ENCODE peak calls at places on chromosomes 5 and 9, in six cellular contexts. O is A549, K is SK-N-SH, U is K562, J is IMR-90, F is GM12878. V is an unnamed sample.

GRCh38 chr5:126108505-126108904 is 314.7 kb upstream of the GRAMD2B start:
- DNase-seq in O (no peak), K (no peak), U (no peak), J (no peak), F (no peak), V (no peak)

GRCh38 chr9:98364042-98364441 is 108.6 kb upstream of the TBC1D2 start:
- DNase-seq in O (no peak), K (no peak), U (no peak), J (no peak), F (no peak), V (no peak)

GRCh38 chr5:93874080-93874479 is 132.7 kb upstream of the POU5F2 start:
- DNase-seq in O (no peak), K (no peak), U (no peak), J (peak), F (no peak), V (no peak)

GRCh38 chr5:144698454-144698853 is 527.8 kb downstream of the KCTD16 start:
- DNase-seq in O (no peak), K (no peak), U (no peak), J (peak), F (no peak), V (no peak)

GRCh38 chr9:90659626-90660364 is 17.2 kb upstream of the DIRAS2 start:
- DNase-seq in O (no peak), K (no peak), U (no peak), J (peak), F (no peak), V (no peak)

GRCh38 chr9:125099816-125100215 is 43.5 kb downstream of the SCAI start:
- DNase-seq in O (no peak), K (no peak), U (no peak), J (no peak), F (no peak), V (no peak)

GRCh38 chr5:33091571-33092363 is 349.0 kb upstream of the TARS1 start:
- DNase-seq in O (no peak), K (no peak), U (no peak), J (peak), F (no peak), V (no peak)

GRCh38 chr9:124794902-124795491 is 18.1 kb downstream of the OLFML2A start:
- DNase-seq in O (no peak), K (no peak), U (peak), J (no peak), F (no peak), V (peak)

GRCh38 chr5:89277791-89278190 is 394.8 kb upstream of the MEF2C start:
- DNase-seq in O (no peak), K (no peak), U (no peak), J (peak), F (no peak), V (no peak)

GRCh38 chr5:43420241-43420640 is 8.1 kb upstream of the CCL28 start:
- DNase-seq in O (no peak), K (no peak), U (no peak), J (no peak), F (no peak), V (peak)

GRCh38 chr9:69190866-69191672 is 17.0 kb downstream of the TJP2 start:
- DNase-seq in O (no peak), K (no peak), U (no peak), J (no peak), F (no peak), V (no peak)

GRCh38 chr9:38441347-38442085 is 17.3 kb upstream of the IGFBPL1 start:
- DNase-seq in O (no peak), K (no peak), U (no peak), J (no peak), F (no peak), V (no peak)

GRCh38 chr9:38443597-38443996 is 19.3 kb upstream of the IGFBPL1 start:
- DNase-seq in O (no peak), K (no peak), U (no peak), J (no peak), F (no peak), V (no peak)

GRCh38 chr9:38445154-38446043 is 21.1 kb upstream of the IGFBPL1 start:
- DNase-seq in O (no peak), K (no peak), U (no peak), J (no peak), F (no peak), V (no peak)

GRCh38 chr9:38442473-38443096 is 18.3 kb upstream of the IGFBPL1 start:
- DNase-seq in O (no peak), K (no peak), U (no peak), J (no peak), F (no peak), V (no peak)

GRCh38 chr9:38443181-38443580 is 18.9 kb upstream of the IGFBPL1 start:
- DNase-seq in O (peak), K (no peak), U (no peak), J (peak), F (no peak), V (peak)
- TF ChIP-seq SMC3 in O (no peak), K (no peak), U (no peak), J (no peak), F (no peak), V (no peak)

GRCh38 chr5:168768172-168768571 is 189.0 kb upstream of the PANK3 start:
- DNase-seq in O (no peak), K (no peak), U (no peak), J (no peak), F (no peak), V (no peak)

GRCh38 chr5:168771698-168772097 is 192.5 kb upstream of the PANK3 start:
- DNase-seq in O (no peak), K (no peak), U (no peak), J (no peak), F (no peak), V (no peak)

GRCh38 chr5:168770996-168771395 is 191.8 kb upstream of the PANK3 start:
- DNase-seq in O (no peak), K (no peak), U (no peak), J (no peak), F (no peak), V (no peak)

GRCh38 chr5:168772466-168772961 is 193.3 kb upstream of the PANK3 start:
- DNase-seq in O (no peak), K (peak), U (no peak), J (no peak), F (no peak), V (no peak)

GRCh38 chr5:168770036-168770498 is 190.9 kb upstream of the PANK3 start:
- DNase-seq in O (no peak), K (peak), U (no peak), J (no peak), F (no peak), V (no peak)
- TF ChIP-seq SMC3 in O (no peak), K (no peak), U (no peak), J (no peak), F (no peak), V (no peak)

GRCh38 chr5:184461-184860 is 6.8 kb upstream of the LRRC14B start:
- DNase-seq in O (no peak), K (no peak), U (no peak), J (no peak), F (no peak), V (no peak)
- TF ChIP-seq SMC3 in O (no peak), K (no peak), U (no peak), J (no peak), F (no peak), V (no peak)

DNA sequence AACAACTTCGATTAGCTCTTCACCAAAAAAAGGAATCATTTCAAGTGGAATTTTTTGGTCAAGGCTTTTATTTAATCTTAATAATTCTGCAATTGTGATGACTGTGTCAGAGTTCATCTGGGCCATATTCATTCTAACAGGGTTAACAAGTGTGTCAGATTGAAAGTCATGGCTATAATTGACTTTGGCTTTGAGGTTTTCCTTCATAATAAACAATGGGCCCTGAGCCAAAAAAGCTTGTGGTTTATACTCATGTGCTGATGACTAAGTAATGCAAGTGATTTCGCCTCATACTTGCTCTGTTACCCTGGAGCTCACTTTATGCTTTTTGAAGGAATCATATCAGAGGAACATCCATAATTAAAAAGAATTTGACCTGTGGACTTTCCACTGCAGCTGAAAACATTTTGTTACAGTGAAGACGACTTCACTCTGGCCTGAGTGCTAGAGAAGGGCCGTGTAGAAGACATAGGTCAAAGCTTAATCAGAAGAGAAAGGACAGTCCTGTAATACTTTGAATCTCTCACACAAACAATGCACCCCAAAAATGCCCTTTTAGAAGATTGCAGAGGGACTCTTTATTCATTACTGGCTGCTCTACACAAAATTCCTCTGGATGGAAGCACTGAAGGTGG is 101.7 kb downstream of the GDNF start:
- DNase-seq in O (no peak), K (no peak), U (no peak), J (peak), F (peak), V (peak)
- TF ChIP-seq SMC3 in O (no peak), K (no peak), U (no peak), J (no peak), F (no peak), V (no peak)

GRCh38 chr5:123490974-123491373 is 21.0 kb upstream of the CSNK1G3 start:
- DNase-seq in O (no peak), K (no peak), U (no peak), J (no peak), F (no peak), V (no peak)

GRCh38 chr5:123483446-123484077 is 28.4 kb upstream of the CSNK1G3 start:
- DNase-seq in O (no peak), K (no peak), U (no peak), J (no peak), F (no peak), V (no peak)

GRCh38 chr5:123485275-123485674 is 26.7 kb upstream of the CSNK1G3 start:
- DNase-seq in O (no peak), K (no peak), U (no peak), J (no peak), F (no peak), V (no peak)

GRCh38 chr5:123482258-123482657 is 29.7 kb upstream of the CSNK1G3 start:
- DNase-seq in O (no peak), K (no peak), U (no peak), J (peak), F (no peak), V (no peak)

DNA sequence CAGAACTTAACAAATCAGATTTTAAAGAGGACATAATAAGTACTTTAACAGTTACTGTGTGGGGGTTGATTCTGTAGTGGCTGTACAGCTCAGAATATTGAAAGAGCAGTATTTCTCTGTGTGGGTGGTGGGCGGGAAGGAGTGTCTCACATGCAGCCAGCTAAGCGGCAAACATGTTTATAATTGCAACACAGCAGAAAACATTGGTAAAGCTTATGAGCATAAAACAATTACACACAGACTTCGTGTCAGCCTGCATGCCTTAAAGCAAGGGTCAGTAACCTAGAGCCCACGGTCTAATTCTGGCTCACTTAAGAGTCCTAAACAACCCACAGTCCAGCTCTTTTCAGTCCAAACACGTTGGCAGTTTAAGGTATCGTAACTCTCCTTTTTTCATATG is 24.7 kb upstream of the CSNK1G3 start:
- DNase-seq in O (no peak), K (no peak), U (no peak), J (peak), F (no peak), V (no peak)
- TF ChIP-seq SMC3 in O (no peak), K (no peak), U (no peak), J (no peak), F (no peak), V (no peak)

GRCh38 chr5:83914662-83915418 is 194.2 kb upstream of the HAPLN1 start:
- DNase-seq in O (no peak), K (no peak), U (no peak), J (no peak), F (no peak), V (no peak)

GRCh38 chr5:83914199-83914598 is 193.5 kb upstream of the HAPLN1 start:
- DNase-seq in O (no peak), K (no peak), U (no peak), J (peak), F (no peak), V (no peak)

GRCh38 chr5:83913593-83913992 is 192.9 kb upstream of the HAPLN1 start:
- DNase-seq in O (no peak), K (no peak), U (no peak), J (peak), F (no peak), V (no peak)

GRCh38 chr5:83919071-83920041 is 198.7 kb upstream of the HAPLN1 start:
- DNase-seq in O (no peak), K (no peak), U (no peak), J (peak), F (no peak), V (no peak)

GRCh38 chr5:83917261-83917908 is 196.7 kb upstream of the HAPLN1 start:
- DNase-seq in O (no peak), K (peak), U (no peak), J (no peak), F (no peak), V (no peak)
- TF ChIP-seq SMC3 in O (no peak), K (no peak), U (no peak), J (no peak), F (no peak), V (no peak)

DNA sequence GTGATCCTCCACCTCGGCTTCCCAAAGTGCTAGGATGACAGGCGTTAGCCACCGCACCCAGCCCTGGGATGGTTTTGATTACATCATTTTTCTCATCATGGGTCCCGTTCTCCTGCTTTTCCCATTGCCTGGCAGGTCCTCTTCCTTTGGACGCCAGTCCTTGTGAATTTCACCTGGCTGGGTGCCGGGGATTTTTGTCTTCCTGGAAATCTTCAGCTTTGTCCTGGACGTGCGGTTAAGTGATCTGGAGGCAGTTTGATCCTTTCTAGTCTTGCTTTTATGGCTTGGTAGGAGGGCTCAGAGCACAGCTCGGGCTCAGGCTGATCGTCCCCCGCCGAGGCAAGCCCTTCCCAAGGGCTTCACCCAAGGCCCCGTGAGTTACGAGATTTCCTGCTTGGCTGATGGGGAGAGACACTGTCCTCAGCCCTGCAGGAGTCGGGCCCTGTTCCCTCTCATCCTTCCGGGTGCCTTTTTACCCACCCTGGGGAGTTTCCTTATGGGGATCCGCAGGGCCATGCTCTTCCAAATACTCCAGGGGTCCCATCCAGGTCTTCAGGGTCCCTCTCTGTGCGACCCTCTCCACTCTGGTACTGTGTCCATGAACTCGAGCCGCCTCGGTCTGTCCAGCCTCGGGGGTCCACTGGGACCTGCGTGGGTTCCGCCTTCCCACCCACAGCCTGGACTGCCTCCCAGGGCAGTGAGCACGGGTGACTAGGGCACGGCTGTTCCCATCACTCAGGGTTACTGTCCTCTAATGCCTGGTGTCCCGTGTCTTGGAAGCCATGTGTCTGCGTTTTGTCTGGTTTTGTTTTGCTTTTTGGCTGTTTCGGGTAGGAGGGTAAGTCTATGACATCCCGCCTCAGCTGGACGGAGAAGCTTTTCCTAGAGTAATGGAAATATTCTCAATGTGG is 22.3 kb upstream of the EGFL7 start:
- DNase-seq in O (no peak), K (no peak), U (no peak), J (no peak), F (no peak), V (no peak)
- TF ChIP-seq SMC3 in O (no peak), K (no peak), U (no peak), J (no peak), F (no peak), V (no peak)

GRCh38 chr9:84504360-84504759 is 163.8 kb upstream of the SLC28A3 start:
- DNase-seq in O (no peak), K (no peak), U (no peak), J (no peak), F (no peak), V (no peak)
- TF ChIP-seq SMC3 in O (no peak), K (no peak), U (no peak), J (no peak), F (no peak), V (no peak)

V was measured in HepG2.